ENCODE peak calls at places on chromosomes 12 and 14, in eight cellular contexts. W is kidney glomerular epithelial cell; Z is CD4-positive, alpha-beta memory T cell; I is GM13977; D is GM10248; K is frontal cortex; L is OCI-LY7; O is activated T-helper 9 cell treated with anti-CD3 and anti-CD28 coated beads, Interleukin-2, amount 50 U/mL, for 16 hours. M is an unnamed sample.

GRCh38 chr14:61380984-61381383 is 59.6 kb downstream of the PRKCH start:
- DNase-seq in W (no peak), Z (peak; percentile 33), I (no peak), D (no peak), K (no peak), L (no peak), O (no peak), M (no peak)

GRCh38 chr14:81384900-81385299 is 15.2 kb downstream of the STON2 start:
- DNase-seq in W (peak; percentile 98), Z (no peak), I (no peak), D (no peak), K (no peak), L (no peak), O (no peak), M (peak; percentile 17)

GRCh38 chr14:92463141-92463540 is 50.4 kb upstream of the RIN3 start:
- DNase-seq in W (no peak), Z (no peak), I (no peak), D (no peak), K (no peak), L (no peak), O (no peak), M (no peak)

GRCh38 chr14:35285168-35285990 is 6.8 kb upstream of the PSMA6 start:
- DNase-seq in W (no peak), Z (no peak), I (peak; percentile 72), D (peak; percentile 68), K (no peak), L (peak; percentile 81), O (no peak), M (peak; percentile 40)

GRCh38 chr12:114743799-114744198 is 59.8 kb upstream of the TBX3 start:
- DNase-seq in W (no peak), Z (no peak), I (no peak), D (no peak), K (no peak), L (no peak), O (no peak), M (no peak)

GRCh38 chr14:94654071-94654974 is 42.1 kb downstream of the SERPINA3 start:
- DNase-seq in W (no peak), Z (no peak), I (no peak), D (no peak), K (no peak), L (no peak), O (no peak), M (no peak)

GRCh38 chr12:6961695-6962284 is 8.7 kb downstream of the PHB2 start:
- DNase-seq in W (peak; percentile 9), Z (peak; percentile 52), I (peak; percentile 68), D (peak; percentile 62), K (peak; percentile 25), L (peak; percentile 67), O (peak; percentile 48), M (peak; percentile 48)

GRCh38 chr12:130016986-130017385 is 113.2 kb upstream of the TMEM132D start:
- DNase-seq in W (no peak), Z (no peak), I (no peak), D (no peak), K (no peak), L (no peak), O (no peak), M (no peak)

GRCh38 chr12:107564946-107565345 is 120.7 kb upstream of the PWP1 start:
- DNase-seq in W (no peak), Z (no peak), I (no peak), D (no peak), K (no peak), L (peak; percentile 36), O (no peak), M (peak; percentile 10)

GRCh38 chr12:69874606-69875005 is 49.6 kb downstream of the MYRFL start:
- DNase-seq in W (no peak), Z (no peak), I (no peak), D (no peak), K (no peak), L (no peak), O (no peak), M (no peak)

GRCh38 chr12:26610774-26611173 is 222.2 kb downstream of the ITPR2 start:
- DNase-seq in W (no peak), Z (no peak), I (no peak), D (no peak), K (no peak), L (no peak), O (no peak), M (no peak)

GRCh38 chr12:65878540-65878939 is 54.3 kb downstream of the HMGA2 start:
- DNase-seq in W (peak; percentile 34), Z (no peak), I (no peak), D (no peak), K (no peak), L (no peak), O (no peak), M (no peak)

M was measured in foreskin fibroblast.